ENCODE peak calls at places on chromosome 1, in ten cellular contexts. Z is NT2/D1, B is LHCN-M2, T is AG10803, Q is head of caudate nucleus, W is neuronal stem cell, I is activated T-cell treated with anti-CD3 and anti-CD28 coated beads for 1 hour, R is Caco-2, L is islet precursor cell, U is A172. X is an unnamed sample.

GRCh38 chr1:191993549-191993948 is 164.7 kb upstream of the RGS18 start:
- DNase-seq in Z (no peak), B (peak; percentile 62), T (no peak), Q (no peak), W (no peak), I (no peak), R (no peak), L (no peak), U (peak; percentile 38), X (peak; percentile 1)

GRCh38 chr1:50605186-50605875 is 182.1 kb upstream of the DMRTA2 start:
- DNase-seq in Z (peak; percentile 33), B (peak; percentile 57), T (peak; percentile 46), Q (no peak), W (no peak), I (no peak), R (peak; percentile 41), L (no peak), U (peak; percentile 39), X (no peak)

GRCh38 chr1:205954819-205955404 is 11.7 kb upstream of the SLC26A9 start:
- DNase-seq in Z (no peak), B (no peak), T (no peak), Q (no peak), W (no peak), I (no peak), R (no peak), L (no peak), U (no peak), X (no peak)

GRCh38 chr1:16006552-16007485 is 2.8 kb downstream of the SRARP start:
- DNase-seq in Z (no peak), B (peak; percentile 31), T (peak; percentile 23), Q (no peak), W (no peak), I (no peak), R (no peak), L (no peak), U (peak; percentile 40), X (no peak)

GRCh38 chr1:165882168-165882837 is 54.9 kb downstream of the UCK2 start:
- DNase-seq in Z (no peak), B (no peak), T (no peak), Q (no peak), W (no peak), I (no peak), R (no peak), L (no peak), U (no peak), X (no peak)

GRCh38 chr1:107617456-107617855 is 347.5 kb downstream of the VAV3 start:
- DNase-seq in Z (no peak), B (no peak), T (no peak), Q (no peak), W (no peak), I (no peak), R (no peak), L (no peak), U (no peak), X (no peak)

GRCh38 chr1:7043729-7044470 is 258.6 kb downstream of the CAMTA1 start:
- DNase-seq in Z (no peak), B (no peak), T (no peak), Q (no peak), W (no peak), I (no peak), R (no peak), L (no peak), U (no peak), X (no peak)

GRCh38 chr1:224641030-224641429 is 24.9 kb downstream of the CNIH3 start:
- DNase-seq in Z (no peak), B (no peak), T (no peak), Q (peak; percentile 40), W (no peak), I (no peak), R (peak; percentile 39), L (no peak), U (no peak), X (peak; percentile 48)